ENCODE peak calls at places on chromosomes 12 and 14, in nine cellular contexts. S is vagina, A is breast epithelium, B is HCT116, U is GM12891, D is stomach, C is prostate gland, X is GM23338, O is transverse colon. J is an unnamed sample.

GRCh38 chr12:107385518-107385917 is 292.2 kb upstream of the CRY1 start:
- DNase-seq in U (no peak), B (no peak), C (peak; percentile 53), S (no peak), D (no peak), O (no peak), A (no peak), X (peak; percentile 24), J (no peak)

GRCh38 chr14:39442293-39442692 is 10.1 kb upstream of the FBXO33 start:
- DNase-seq in A (no peak), B (no peak), D (no peak), X (no peak), S (no peak), U (no peak), O (no peak), C (no peak), J (no peak)

GRCh38 chr12:2739832-2740641 is 54.7 kb upstream of the FKBP4 start:
- DNase-seq in C (peak; percentile 10), B (no peak), A (no peak), U (no peak), D (peak; percentile 35), S (no peak), O (peak; percentile 19), X (peak; percentile 76), J (no peak)

GRCh38 chr14:21123429-21123828 is 22.6 kb downstream of the TMEM253 start:
- DNase-seq in C (no peak), O (no peak), S (no peak), X (no peak), A (no peak), B (no peak), D (no peak), U (no peak), J (no peak)

GRCh38 chr12:109309441-109310246 is 560 bp upstream of the FOXN4 start:
- DNase-seq in C (no peak), O (no peak), S (no peak), X (peak; percentile 65), B (no peak), U (no peak), A (no peak), D (no peak), J (no peak)

GRCh38 chr12:110698171-110698902 is 9.4 kb upstream of the HVCN1 start:
- DNase-seq in C (peak; percentile 46), S (peak; percentile 91), D (peak; percentile 81), B (peak; percentile 82), O (peak; percentile 81), U (peak; percentile 61), X (peak; percentile 93), A (peak; percentile 72), J (peak; percentile 66)

GRCh38 chr12:20214286-20214685 is 154.1 kb upstream of the PDE3A start:
- DNase-seq in A (no peak), S (no peak), C (no peak), B (no peak), U (no peak), X (no peak), D (no peak), O (no peak), J (no peak)

GRCh38 chr14:103886304-103887169 is 39.2 kb upstream of the PPP1R13B start:
- DNase-seq in A (no peak), U (no peak), S (no peak), X (peak; percentile 80), D (no peak), C (no peak), B (no peak), O (no peak), J (no peak)

GRCh38 chr12:71947645-71948105 is 9.0 kb downstream of the TPH2 start:
- DNase-seq in B (no peak), A (peak; percentile 53), X (peak; percentile 98), S (no peak), C (no peak), D (no peak), U (no peak), O (no peak), J (no peak)

GRCh38 chr12:92717202-92717601 is 14.4 kb downstream of the PLEKHG7 start:
- DNase-seq in D (no peak), B (peak; percentile 13), O (no peak), C (no peak), S (no peak), A (no peak), X (peak; percentile 74), U (no peak), J (no peak)

GRCh38 chr12:17579148-17580026 is 510.6 kb downstream of the RERGL start:
- DNase-seq in C (no peak), S (no peak), B (no peak), A (no peak), O (no peak), U (no peak), X (peak; percentile 24), D (no peak), J (no peak)

GRCh38 chr14:85487215-85487614 is 42.7 kb upstream of the FLRT2 start:
- DNase-seq in C (no peak), X (no peak), B (no peak), U (no peak), S (no peak), A (no peak), D (no peak), O (no peak), J (no peak)

GRCh38 chr12:116222358-116222757 is 55.1 kb downstream of the MED13L start:
- DNase-seq in S (no peak), X (no peak), C (peak; percentile 79), B (peak; percentile 85), D (peak; percentile 82), U (no peak), O (peak; percentile 42), A (no peak), J (no peak)

GRCh38 chr14:95577067-95577800 is 42.4 kb downstream of the GLRX5 start:
- DNase-seq in O (no peak), D (no peak), C (no peak), S (no peak), A (no peak), U (peak; percentile 43), B (no peak), X (no peak), J (no peak)

GRCh38 chr12:144650-145284 is 69.2 kb downstream of the SLC6A12 start:
- DNase-seq in A (no peak), O (no peak), C (no peak), B (no peak), S (no peak), D (no peak), X (no peak), U (no peak), J (no peak)

GRCh38 chr12:10369557-10370150 is 20.2 kb downstream of the KLRK1 start:
- DNase-seq in S (no peak), B (no peak), O (no peak), A (no peak), D (no peak), U (no peak), X (no peak), C (no peak), J (no peak)

GRCh38 chr12:51028126-51028810 is 2.1 kb upstream of the SLC11A2 start:
- DNase-seq in O (peak; percentile 21), A (no peak), B (no peak), D (no peak), C (peak; percentile 51), U (no peak), X (peak; percentile 89), S (no peak), J (no peak)

GRCh38 chr12:4272014-4272975 is 1.3 kb upstream of the CCND2 start:
- DNase-seq in X (peak; percentile 94), D (peak; percentile 63), S (peak; percentile 96), U (peak; percentile 64), O (peak; percentile 88), C (peak; percentile 49), B (no peak), A (no peak), J (peak; percentile 64)

DNA sequence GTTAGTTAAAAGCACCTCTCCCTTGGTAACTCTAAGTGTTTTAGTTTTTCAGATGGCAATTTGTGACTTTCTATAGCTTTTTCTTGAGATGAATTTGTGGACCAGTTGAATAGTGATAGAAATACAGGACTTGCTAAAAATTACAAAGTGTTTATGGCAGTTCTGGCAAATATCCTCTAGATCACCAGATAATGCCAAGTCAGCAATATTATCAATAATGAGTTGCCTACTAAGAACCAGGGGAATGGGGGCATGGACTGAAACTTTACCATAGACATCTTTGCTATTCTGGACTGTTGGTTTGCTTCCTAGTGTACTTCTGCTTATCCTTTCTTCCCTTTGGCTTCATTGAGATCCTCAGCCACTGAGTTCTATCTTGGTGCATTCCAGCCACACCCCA is 584.2 kb downstream of the DIO2 start:
- DNase-seq in O (no peak), C (no peak), U (no peak), X (no peak), A (no peak), S (no peak), D (no peak), B (no peak), J (no peak)
- TF ChIP-seq POLR2AphosphoS5 in O (no peak), C (no peak), U (no peak), X (no peak), A (no peak), S (no peak), D (no peak), B (no peak), J (no peak)

GRCh38 chr12:42104784-42105183 is 39.9 kb downstream of the GXYLT1 start:
- DNase-seq in U (no peak), C (no peak), S (no peak), X (no peak), B (no peak), D (no peak), O (no peak), A (no peak), J (no peak)
- TF ChIP-seq POLR2AphosphoS5 in U (no peak), C (no peak), S (no peak), X (no peak), B (no peak), D (no peak), O (no peak), A (no peak), J (no peak)

GRCh38 chr14:38203929-38204716 is 3.6 kb upstream of the SSTR1 start:
- DNase-seq in C (no peak), O (no peak), U (no peak), S (no peak), D (no peak), B (no peak), A (no peak), X (peak; percentile 43), J (no peak)
- TF ChIP-seq POLR2AphosphoS5 in C (no peak), O (no peak), U (no peak), S (no peak), D (no peak), B (no peak), A (no peak), X (peak; percentile 89), J (no peak)

DNA sequence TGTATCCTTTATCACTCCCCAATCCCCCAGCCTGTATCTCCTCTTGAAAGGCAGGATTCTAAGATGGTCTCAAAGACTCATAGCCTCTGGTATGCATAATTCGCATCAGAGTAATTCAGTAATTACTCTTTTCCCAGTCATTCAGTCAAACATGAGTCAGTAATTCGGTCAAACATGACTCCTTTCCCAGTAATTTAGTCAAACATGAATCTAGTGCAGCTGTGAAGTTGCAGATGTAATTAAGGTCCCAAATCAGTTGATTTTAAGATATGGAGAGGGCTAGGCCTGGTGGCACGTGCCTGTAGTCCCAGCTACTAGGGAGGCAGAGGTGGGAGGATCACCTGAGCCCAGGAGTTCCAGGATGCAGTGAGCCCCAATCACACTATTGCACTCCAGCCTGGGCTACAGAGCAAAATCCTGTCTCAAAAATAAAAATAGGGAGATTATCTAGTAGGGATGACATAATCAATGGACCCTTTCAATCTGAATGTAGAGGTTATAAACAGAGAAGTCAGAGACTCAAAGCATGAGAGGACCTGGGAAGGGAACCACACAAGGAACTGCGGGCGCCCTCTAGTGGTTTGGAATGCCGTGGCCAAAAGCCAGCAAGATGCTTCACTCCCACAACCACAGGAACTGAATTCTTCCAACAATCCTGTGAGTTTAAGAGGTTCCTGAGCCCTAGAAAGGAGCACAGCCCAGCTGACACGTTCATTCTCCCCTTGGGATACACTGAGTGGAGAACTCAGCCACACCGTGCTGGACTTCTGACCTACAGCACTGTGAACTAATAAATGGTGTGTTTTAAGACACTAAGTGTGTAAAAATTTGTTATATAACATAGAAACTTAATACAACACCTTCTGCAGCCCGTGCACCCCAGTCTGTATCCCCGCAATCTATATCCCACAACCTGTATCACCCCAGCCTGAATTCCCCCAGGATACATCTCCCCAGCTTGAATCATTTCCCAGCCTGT is 14.3 kb upstream of the ARMH4 start:
- DNase-seq in O (peak; percentile 85), U (peak; percentile 25), C (peak; percentile 75), A (peak; percentile 88), B (peak; percentile 62), S (no peak), X (peak; percentile 96), D (peak; percentile 88), J (peak; percentile 23)
- TF ChIP-seq POLR2AphosphoS5 in O (no peak), U (no peak), C (peak; percentile 25), A (no peak), B (no peak), S (no peak), X (no peak), D (no peak), J (no peak)